ENCODE peak calls at places on chromosomes 12 and 14, in seven cellular contexts. E, T, F, I, Z, S and U are unnamed samples.

GRCh38 chr14:26839481-26839880 is 241.6 kb upstream of the NOVA1 start:
- DNase-seq in T (no peak), S (no peak), Z (peak), F (no peak), E (no peak), I (no peak), U (no peak)

GRCh38 chr14:77097006-77097688 is 911 bp upstream of the CIPC start:
- DNase-seq in F (no peak), S (peak), T (no peak), Z (no peak), I (no peak), E (no peak), U (no peak)

GRCh38 chr12:56947633-56948535 is 9.5 kb downstream of the RDH16 start:
- DNase-seq in F (no peak), S (no peak), E (no peak), I (no peak), Z (peak), T (no peak), U (no peak)

GRCh38 chr14:106883218-106883692 is 1356.9 kb downstream of the TMEM121 start:
- DNase-seq in E (no peak), T (no peak), I (no peak), F (no peak), S (no peak), Z (no peak), U (no peak)

GRCh38 chr14:22388669-22389625 is 200.1 kb downstream of the DAD1 start:
- DNase-seq in S (no peak), I (no peak), E (no peak), F (no peak), T (no peak), Z (peak), U (no peak)

GRCh38 chr14:28821993-28822392 is 55.4 kb downstream of the FOXG1 start:
- DNase-seq in T (no peak), F (no peak), E (no peak), I (no peak), S (no peak), Z (no peak), U (no peak)

GRCh38 chr12:5557906-5558305 is 126.0 kb downstream of the NTF3 start:
- DNase-seq in F (no peak), S (no peak), T (no peak), Z (no peak), I (no peak), E (no peak), U (no peak)

GRCh38 chr14:28673056-28673455 is 93.5 kb upstream of the FOXG1 start:
- DNase-seq in F (no peak), I (no peak), Z (no peak), S (no peak), E (no peak), T (no peak), U (no peak)

GRCh38 chr12:79448816-79449215 is 241.9 kb downstream of the PAWR start:
- DNase-seq in Z (no peak), T (no peak), E (no peak), S (peak), F (no peak), I (no peak), U (no peak)

GRCh38 chr12:117030187-117030896 is 68.9 kb downstream of the TESC start:
- DNase-seq in Z (no peak), E (no peak), I (peak), F (no peak), T (no peak), S (no peak), U (no peak)

GRCh38 chr12:49537709-49538601 is 875 bp upstream of the KCNH3 start:
- DNase-seq in S (no peak), I (no peak), F (no peak), Z (no peak), T (no peak), E (peak), U (no peak)

GRCh38 chr14:79965896-79966295 is 245.4 kb downstream of the DIO2 start:
- DNase-seq in S (no peak), T (no peak), F (no peak), E (no peak), I (no peak), Z (no peak), U (no peak)

GRCh38 chr12:30928356-30929264 is 2.1 kb downstream of the TSPAN11 start:
- DNase-seq in S (no peak), Z (no peak), I (no peak), F (no peak), E (no peak), T (no peak), U (no peak)

GRCh38 chr12:57766464-57767311 is at the start of gene CYP27B1:
- DNase-seq in S (no peak), Z (peak), T (no peak), E (no peak), I (no peak), F (no peak), U (no peak)

GRCh38 chr12:130434560-130434959 is 96.9 kb downstream of the PIWIL1 start:
- DNase-seq in T (no peak), S (no peak), I (no peak), F (no peak), E (no peak), Z (no peak), U (no peak)

GRCh38 chr14:63670692-63671091 is 29.0 kb upstream of the WDR89 start:
- DNase-seq in I (no peak), E (no peak), S (no peak), Z (no peak), F (no peak), T (no peak), U (no peak)

GRCh38 chr14:92513204-92513965 is at the start of gene RIN3:
- DNase-seq in T (no peak), Z (peak), S (peak), I (no peak), F (no peak), E (peak), U (no peak)

GRCh38 chr14:67738740-67739504 is 37.2 kb downstream of the RDH12 start:
- DNase-seq in E (no peak), T (no peak), S (peak), F (no peak), I (peak), Z (peak), U (no peak)